ENCODE peak calls at places on chromosomes 7 and 10, in seven cellular contexts. One of them, this sample, is unnamed.

GRCh38 chr7:133593561-133593960 is 340.7 kb downstream of the EXOC4 start:
- DNase-seq in activated CD8-positive, alpha-beta memory T cell treated with anti-CD3 and anti-CD28 coated beads for 48 hours: no peak
- DNase-seq in EL: no peak
- DNase-seq in H54: no peak
- DNase-seq in NCI-H2171 treated with DMSO at 0.1 percent for 48 hours: no peak
- DNase-seq in left cardiac atrium: no peak
- DNase-seq in OCI-LY7: no peak
- DNase-seq in this sample: no peak

GRCh38 chr10:63208981-63209380 is 75.9 kb downstream of the NRBF2 start:
- DNase-seq in OCI-LY7: no peak
- DNase-seq in H54: no peak
- DNase-seq in NCI-H2171 treated with DMSO at 0.1 percent for 48 hours: peak; percentile 2
- DNase-seq in left cardiac atrium: no peak
- DNase-seq in activated CD8-positive, alpha-beta memory T cell treated with anti-CD3 and anti-CD28 coated beads for 48 hours: no peak
- DNase-seq in EL: peak; percentile 65
- DNase-seq in this sample: peak; percentile 73

GRCh38 chr7:24283559-24283899 is 461 bp upstream of the NPY start:
- DNase-seq in left cardiac atrium: no peak
- DNase-seq in activated CD8-positive, alpha-beta memory T cell treated with anti-CD3 and anti-CD28 coated beads for 48 hours: no peak
- DNase-seq in EL: no peak
- DNase-seq in NCI-H2171 treated with DMSO at 0.1 percent for 48 hours: no peak
- DNase-seq in OCI-LY7: no peak
- DNase-seq in H54: no peak
- DNase-seq in this sample: no peak

GRCh38 chr10:73413108-73413527 is 740 bp downstream of the ANXA7 start:
- DNase-seq in H54: peak; percentile 36
- DNase-seq in NCI-H2171 treated with DMSO at 0.1 percent for 48 hours: peak; percentile 59
- DNase-seq in left cardiac atrium: no peak
- DNase-seq in activated CD8-positive, alpha-beta memory T cell treated with anti-CD3 and anti-CD28 coated beads for 48 hours: no peak
- DNase-seq in OCI-LY7: peak; percentile 65
- DNase-seq in EL: peak; percentile 45
- DNase-seq in this sample: no peak

GRCh38 chr10:104308439-104308903 is 29.8 kb downstream of the ITPRIP start:
- DNase-seq in EL: no peak
- DNase-seq in activated CD8-positive, alpha-beta memory T cell treated with anti-CD3 and anti-CD28 coated beads for 48 hours: no peak
- DNase-seq in left cardiac atrium: no peak
- DNase-seq in OCI-LY7: no peak
- DNase-seq in H54: no peak
- DNase-seq in NCI-H2171 treated with DMSO at 0.1 percent for 48 hours: no peak
- DNase-seq in this sample: no peak

GRCh38 chr7:3482147-3482921 is 181.3 kb downstream of the SDK1 start:
- DNase-seq in left cardiac atrium: no peak
- DNase-seq in OCI-LY7: peak; percentile 23
- DNase-seq in H54: peak; percentile 47
- DNase-seq in EL: no peak
- DNase-seq in activated CD8-positive, alpha-beta memory T cell treated with anti-CD3 and anti-CD28 coated beads for 48 hours: no peak
- DNase-seq in NCI-H2171 treated with DMSO at 0.1 percent for 48 hours: peak; percentile 32
- DNase-seq in this sample: peak; percentile 53

GRCh38 chr7:99559276-99559915 is 954 bp downstream of the ZNF655 start:
- DNase-seq in activated CD8-positive, alpha-beta memory T cell treated with anti-CD3 and anti-CD28 coated beads for 48 hours: no peak
- DNase-seq in EL: peak; percentile 44
- DNase-seq in H54: no peak
- DNase-seq in left cardiac atrium: no peak
- DNase-seq in OCI-LY7: no peak
- DNase-seq in NCI-H2171 treated with DMSO at 0.1 percent for 48 hours: no peak
- DNase-seq in this sample: no peak

GRCh38 chr7:104890216-104890615 is 123.8 kb upstream of the KMT2E start:
- DNase-seq in OCI-LY7: no peak
- DNase-seq in activated CD8-positive, alpha-beta memory T cell treated with anti-CD3 and anti-CD28 coated beads for 48 hours: no peak
- DNase-seq in NCI-H2171 treated with DMSO at 0.1 percent for 48 hours: no peak
- DNase-seq in left cardiac atrium: no peak
- DNase-seq in EL: no peak
- DNase-seq in H54: no peak
- DNase-seq in this sample: no peak

GRCh38 chr7:12119638-12120303 is 91.3 kb upstream of the TMEM106B start:
- DNase-seq in activated CD8-positive, alpha-beta memory T cell treated with anti-CD3 and anti-CD28 coated beads for 48 hours: no peak
- DNase-seq in H54: no peak
- DNase-seq in OCI-LY7: no peak
- DNase-seq in left cardiac atrium: no peak
- DNase-seq in EL: no peak
- DNase-seq in NCI-H2171 treated with DMSO at 0.1 percent for 48 hours: peak; percentile 7
- DNase-seq in this sample: no peak

GRCh38 chr10:77943086-77943901 is 16.7 kb upstream of the DLG5 start:
- DNase-seq in left cardiac atrium: peak; percentile 39
- DNase-seq in EL: peak; percentile 82
- DNase-seq in activated CD8-positive, alpha-beta memory T cell treated with anti-CD3 and anti-CD28 coated beads for 48 hours: no peak
- DNase-seq in OCI-LY7: no peak
- DNase-seq in H54: peak; percentile 70
- DNase-seq in NCI-H2171 treated with DMSO at 0.1 percent for 48 hours: peak; percentile 74
- DNase-seq in this sample: peak; percentile 69

GRCh38 chr10:133011883-133012282 is 69.5 kb upstream of the CFAP46 start:
- DNase-seq in left cardiac atrium: peak; percentile 14
- DNase-seq in NCI-H2171 treated with DMSO at 0.1 percent for 48 hours: no peak
- DNase-seq in OCI-LY7: no peak
- DNase-seq in H54: no peak
- DNase-seq in activated CD8-positive, alpha-beta memory T cell treated with anti-CD3 and anti-CD28 coated beads for 48 hours: no peak
- DNase-seq in EL: no peak
- DNase-seq in this sample: no peak